ENCODE peak calls at places on chromosomes 13 and 19, in seven cellular contexts. M is GM04503, U is Peyer's patch, D is IMR-90, O is T1000, K is islet precursor cell, G is brain microvascular endothelial cell. N is an unnamed sample.
A peak's percentile ranks its signal among the peaks of the same experiment; 100 is the strongest.

GRCh38 chr19:1261863-1262686 is 7.1 kb upstream of the CIRBP start:
- DNase-seq in M (no peak), U (peak; percentile 94), D (peak; percentile 43), O (peak; percentile 70), K (no peak), G (no peak), N (peak; percentile 97)

GRCh38 chr13:39023761-39024160 is 14.1 kb downstream of the PROSER1 start:
- DNase-seq in M (no peak), U (no peak), D (peak; percentile 54), O (no peak), K (peak; percentile 80), G (no peak), N (no peak)

GRCh38 chr13:98665638-98665995 is 86.9 kb downstream of the SLC15A1 start:
- DNase-seq in M (no peak), U (no peak), D (no peak), O (no peak), K (no peak), G (no peak), N (no peak)

GRCh38 chr13:65631078-65631477 is 1599.1 kb downstream of the PCDH9 start:
- DNase-seq in M (no peak), U (no peak), D (peak; percentile 4), O (no peak), K (no peak), G (no peak), N (no peak)

GRCh38 chr19:49222528-49222927 is 64.9 kb downstream of the TRPM4 start:
- DNase-seq in M (no peak), U (no peak), D (no peak), O (no peak), K (no peak), G (no peak), N (no peak)

GRCh38 chr13:62879071-62879470 is 1463.4 kb upstream of the PCDH20 start:
- DNase-seq in M (peak; percentile 13), U (no peak), D (peak; percentile 77), O (no peak), K (no peak), G (peak; percentile 12), N (no peak)

GRCh38 chr13:33976965-33977364 is 159.0 kb downstream of the RFC3 start:
- DNase-seq in M (no peak), U (no peak), D (no peak), O (no peak), K (no peak), G (no peak), N (no peak)

GRCh38 chr19:46081928-46082727 is 41.3 kb upstream of the IGFL4 start:
- DNase-seq in M (no peak), U (no peak), D (peak; percentile 67), O (peak; percentile 19), K (no peak), G (peak; percentile 46), N (no peak)

GRCh38 chr19:48878219-48879024 is 6.2 kb downstream of the PPP1R15A start:
- DNase-seq in M (no peak), U (no peak), D (peak; percentile 41), O (no peak), K (no peak), G (peak; percentile 54), N (no peak)

GRCh38 chr13:20161275-20161950 is 561 bp upstream of the GJA3 start:
- DNase-seq in M (no peak), U (peak; percentile 81), D (no peak), O (no peak), K (peak; percentile 58), G (no peak), N (no peak)

GRCh38 chr19:16018106-16018755 is 58.1 kb upstream of the TPM4 start:
- DNase-seq in M (no peak), U (peak; percentile 32), D (no peak), O (no peak), K (no peak), G (no peak), N (no peak)

GRCh38 chr13:77002590-77003190 is 10.8 kb downstream of the CLN5 start:
- DNase-seq in M (no peak), U (no peak), D (peak; percentile 48), O (no peak), K (no peak), G (no peak), N (no peak)

GRCh38 chr19:1756705-1757445 is 3.6 kb downstream of the ONECUT3 start:
- DNase-seq in M (no peak), U (no peak), D (no peak), O (no peak), K (no peak), G (no peak), N (no peak)

GRCh38 chr19:5921777-5922176 is 7.7 kb downstream of the CAPS start:
- DNase-seq in M (no peak), U (no peak), D (no peak), O (no peak), K (no peak), G (no peak), N (no peak)

GRCh38 chr13:88707652-88708051 is 1036.5 kb downstream of the SLITRK5 start:
- DNase-seq in M (no peak), U (no peak), D (no peak), O (no peak), K (no peak), G (no peak), N (no peak)

GRCh38 chr19:42480335-42481095 is 37.8 kb upstream of the CXCL17 start:
- DNase-seq in M (peak; percentile 31), U (no peak), D (peak; percentile 47), O (no peak), K (peak; percentile 84), G (peak; percentile 50), N (no peak)

GRCh38 chr19:43430142-43430710 is 15.5 kb downstream of the TEX101 start:
- DNase-seq in M (no peak), U (no peak), D (no peak), O (no peak), K (no peak), G (no peak), N (no peak)

GRCh38 chr19:35080613-35081170 is 34.9 kb upstream of the FXYD3 start:
- DNase-seq in M (no peak), U (no peak), D (no peak), O (no peak), K (no peak), G (no peak), N (no peak)

GRCh38 chr13:99269627-99270252 is 11.6 kb upstream of the GPR18 start:
- DNase-seq in M (no peak), U (peak; percentile 69), D (peak; percentile 78), O (no peak), K (no peak), G (peak; percentile 47), N (no peak)

GRCh38 chr13:50196118-50196517 is 180.9 kb downstream of the KCNRG start:
- DNase-seq in M (no peak), U (no peak), D (no peak), O (no peak), K (no peak), G (no peak), N (no peak)

N was measured in kidney.